ENCODE peak calls at places on chromosome 18, in eight cellular contexts. One of them, this sample, is unnamed.

GRCh38 chr18:3104190-3105054 is 91.5 kb upstream of the LPIN2 start:
- DNase-seq in spleen: no peak
- DNase-seq in HCT116: no peak
- DNase-seq in heart left ventricle: no peak
- DNase-seq in K562: no peak
- DNase-seq in right lobe of liver: no peak
- DNase-seq in IMR-90: peak
- DNase-seq in GM12892: no peak
- DNase-seq in this sample: no peak

GRCh38 chr18:37762076-37762475 is 196.5 kb upstream of the CELF4 start:
- DNase-seq in heart left ventricle: no peak
- DNase-seq in IMR-90: no peak
- DNase-seq in HCT116: no peak
- DNase-seq in right lobe of liver: no peak
- DNase-seq in K562: no peak
- DNase-seq in GM12892: no peak
- DNase-seq in spleen: no peak
- DNase-seq in this sample: no peak

GRCh38 chr18:52348209-52348608 is 8.2 kb downstream of the DCC start:
- DNase-seq in right lobe of liver: no peak
- DNase-seq in IMR-90: no peak
- DNase-seq in GM12892: no peak
- DNase-seq in heart left ventricle: no peak
- DNase-seq in K562: peak
- DNase-seq in spleen: no peak
- DNase-seq in HCT116: no peak
- DNase-seq in this sample: peak

GRCh38 chr18:75226301-75226955 is 15.8 kb downstream of the TSHZ1 start:
- DNase-seq in right lobe of liver: no peak
- DNase-seq in IMR-90: peak
- DNase-seq in HCT116: no peak
- DNase-seq in spleen: peak
- DNase-seq in heart left ventricle: no peak
- DNase-seq in GM12892: no peak
- DNase-seq in K562: no peak
- DNase-seq in this sample: no peak

GRCh38 chr18:32879497-32879896 is 106.7 kb upstream of the KLHL14 start:
- DNase-seq in GM12892: no peak
- DNase-seq in right lobe of liver: no peak
- DNase-seq in K562: no peak
- DNase-seq in HCT116: no peak
- DNase-seq in IMR-90: no peak
- DNase-seq in heart left ventricle: no peak
- DNase-seq in spleen: no peak
- DNase-seq in this sample: no peak

GRCh38 chr18:59268722-59269562 is 4.3 kb downstream of the RAX start:
- DNase-seq in K562: peak
- DNase-seq in right lobe of liver: no peak
- DNase-seq in IMR-90: no peak
- DNase-seq in spleen: peak
- DNase-seq in heart left ventricle: no peak
- DNase-seq in GM12892: peak
- DNase-seq in HCT116: no peak
- DNase-seq in this sample: no peak

GRCh38 chr18:41146301-41146700 is 808.7 kb upstream of the PIK3C3 start:
- DNase-seq in right lobe of liver: no peak
- DNase-seq in GM12892: no peak
- DNase-seq in IMR-90: no peak
- DNase-seq in spleen: no peak
- DNase-seq in heart left ventricle: no peak
- DNase-seq in K562: no peak
- DNase-seq in HCT116: no peak
- DNase-seq in this sample: no peak

GRCh38 chr18:9135081-9135911 is 1.3 kb upstream of the ANKRD12 start:
- DNase-seq in right lobe of liver: no peak
- DNase-seq in spleen: no peak
- DNase-seq in IMR-90: no peak
- DNase-seq in heart left ventricle: no peak
- DNase-seq in HCT116: no peak
- DNase-seq in K562: no peak
- DNase-seq in GM12892: no peak
- DNase-seq in this sample: no peak

GRCh38 chr18:52636536-52636935 is 296.5 kb downstream of the DCC start:
- DNase-seq in GM12892: no peak
- DNase-seq in heart left ventricle: no peak
- DNase-seq in IMR-90: no peak
- DNase-seq in spleen: no peak
- DNase-seq in right lobe of liver: no peak
- DNase-seq in HCT116: no peak
- DNase-seq in K562: no peak
- DNase-seq in this sample: no peak

GRCh38 chr18:10797882-10798281 is 272.1 kb downstream of the NAPG start:
- DNase-seq in right lobe of liver: no peak
- DNase-seq in heart left ventricle: no peak
- DNase-seq in spleen: no peak
- DNase-seq in IMR-90: no peak
- DNase-seq in GM12892: no peak
- DNase-seq in HCT116: no peak
- DNase-seq in K562: no peak
- DNase-seq in this sample: no peak

GRCh38 chr18:8658858-8659485 is 46.4 kb upstream of the MTCL1 start:
- DNase-seq in GM12892: no peak
- DNase-seq in heart left ventricle: no peak
- DNase-seq in HCT116: no peak
- DNase-seq in IMR-90: no peak
- DNase-seq in spleen: no peak
- DNase-seq in K562: no peak
- DNase-seq in right lobe of liver: no peak
- DNase-seq in this sample: no peak

GRCh38 chr18:37481491-37481890 is 84.1 kb downstream of the CELF4 start:
- DNase-seq in spleen: no peak
- DNase-seq in GM12892: no peak
- DNase-seq in right lobe of liver: no peak
- DNase-seq in HCT116: no peak
- DNase-seq in K562: no peak
- DNase-seq in IMR-90: no peak
- DNase-seq in heart left ventricle: no peak
- DNase-seq in this sample: no peak

GRCh38 chr18:50080932-50081560 is 113.9 kb downstream of the MYO5B start:
- DNase-seq in K562: no peak
- DNase-seq in HCT116: peak
- DNase-seq in spleen: no peak
- DNase-seq in GM12892: no peak
- DNase-seq in IMR-90: no peak
- DNase-seq in heart left ventricle: no peak
- DNase-seq in right lobe of liver: no peak
- DNase-seq in this sample: no peak

GRCh38 chr18:34947711-34948125 is 93.5 kb upstream of the MAPRE2 start:
- DNase-seq in HCT116: no peak
- DNase-seq in heart left ventricle: no peak
- DNase-seq in right lobe of liver: no peak
- DNase-seq in spleen: no peak
- DNase-seq in GM12892: no peak
- DNase-seq in IMR-90: peak
- DNase-seq in K562: no peak
- DNase-seq in this sample: peak

GRCh38 chr18:67410671-67411070 is 105.8 kb downstream of the DSEL start:
- DNase-seq in IMR-90: peak
- DNase-seq in GM12892: no peak
- DNase-seq in K562: no peak
- DNase-seq in spleen: no peak
- DNase-seq in HCT116: no peak
- DNase-seq in right lobe of liver: no peak
- DNase-seq in heart left ventricle: no peak
- DNase-seq in this sample: no peak

GRCh38 chr18:69367104-69367503 is 33.6 kb upstream of the DOK6 start:
- DNase-seq in GM12892: no peak
- DNase-seq in spleen: no peak
- DNase-seq in heart left ventricle: no peak
- DNase-seq in HCT116: no peak
- DNase-seq in right lobe of liver: no peak
- DNase-seq in K562: no peak
- DNase-seq in IMR-90: no peak
- DNase-seq in this sample: no peak

GRCh38 chr18:61551586-61551985 is 218.4 kb downstream of the CDH20 start:
- DNase-seq in right lobe of liver: no peak
- DNase-seq in heart left ventricle: no peak
- DNase-seq in HCT116: peak
- DNase-seq in GM12892: peak
- DNase-seq in IMR-90: peak
- DNase-seq in K562: peak
- DNase-seq in spleen: no peak
- DNase-seq in this sample: peak

GRCh38 chr18:9495916-9496540 is 20.7 kb downstream of the RALBP1 start:
- DNase-seq in HCT116: no peak
- DNase-seq in GM12892: no peak
- DNase-seq in K562: no peak
- DNase-seq in IMR-90: no peak
- DNase-seq in spleen: no peak
- DNase-seq in right lobe of liver: no peak
- DNase-seq in heart left ventricle: no peak
- DNase-seq in this sample: no peak

GRCh38 chr18:24584777-24585176 is 124.3 kb downstream of the HRH4 start:
- DNase-seq in right lobe of liver: no peak
- DNase-seq in heart left ventricle: no peak
- DNase-seq in IMR-90: no peak
- DNase-seq in GM12892: no peak
- DNase-seq in spleen: no peak
- DNase-seq in HCT116: no peak
- DNase-seq in K562: no peak
- DNase-seq in this sample: no peak

GRCh38 chr18:41227993-41228392 is 727.0 kb upstream of the PIK3C3 start:
- DNase-seq in IMR-90: no peak
- DNase-seq in K562: no peak
- DNase-seq in GM12892: no peak
- DNase-seq in spleen: no peak
- DNase-seq in HCT116: no peak
- DNase-seq in heart left ventricle: no peak
- DNase-seq in right lobe of liver: no peak
- DNase-seq in this sample: no peak

GRCh38 chr18:39134255-39134654 is 1568.7 kb upstream of the CELF4 start:
- DNase-seq in heart left ventricle: no peak
- DNase-seq in spleen: no peak
- DNase-seq in right lobe of liver: no peak
- DNase-seq in K562: no peak
- DNase-seq in IMR-90: no peak
- DNase-seq in GM12892: no peak
- DNase-seq in HCT116: no peak
- DNase-seq in this sample: no peak

GRCh38 chr18:34976084-34976483 is 65.1 kb upstream of the MAPRE2 start:
- DNase-seq in spleen: no peak
- DNase-seq in GM12892: no peak
- DNase-seq in heart left ventricle: no peak
- DNase-seq in HCT116: no peak
- DNase-seq in K562: no peak
- DNase-seq in IMR-90: no peak
- DNase-seq in right lobe of liver: no peak
- DNase-seq in this sample: no peak

GRCh38 chr18:57803119-57803969 is at the start of gene ATP8B1:
- DNase-seq in heart left ventricle: peak
- DNase-seq in K562: peak
- DNase-seq in spleen: peak
- DNase-seq in right lobe of liver: peak
- DNase-seq in IMR-90: peak
- DNase-seq in HCT116: peak
- DNase-seq in GM12892: peak
- DNase-seq in this sample: no peak

GRCh38 chr18:26134110-26134509 is 441 bp downstream of the PSMA8 start:
- DNase-seq in K562: no peak
- DNase-seq in GM12892: no peak
- DNase-seq in right lobe of liver: no peak
- DNase-seq in HCT116: no peak
- DNase-seq in heart left ventricle: no peak
- DNase-seq in IMR-90: no peak
- DNase-seq in spleen: no peak
- DNase-seq in this sample: no peak
- TF ChIP-seq POLR2A in K562: no peak
- TF ChIP-seq POLR2A in GM12892: no peak
- TF ChIP-seq POLR2A in right lobe of liver: no peak
- TF ChIP-seq POLR2A in HCT116: no peak
- TF ChIP-seq POLR2A in heart left ventricle: no peak
- TF ChIP-seq POLR2A in IMR-90: no peak
- TF ChIP-seq POLR2A in spleen: no peak
- TF ChIP-seq POLR2A in this sample: no peak

GRCh38 chr18:26008096-26008495 is 82.3 kb downstream of the SS18 start:
- DNase-seq in GM12892: no peak
- DNase-seq in K562: no peak
- DNase-seq in spleen: no peak
- DNase-seq in heart left ventricle: no peak
- DNase-seq in HCT116: no peak
- DNase-seq in right lobe of liver: no peak
- DNase-seq in IMR-90: no peak
- DNase-seq in this sample: no peak
- TF ChIP-seq POLR2A in GM12892: no peak
- TF ChIP-seq POLR2A in K562: no peak
- TF ChIP-seq POLR2A in spleen: no peak
- TF ChIP-seq POLR2A in heart left ventricle: no peak
- TF ChIP-seq POLR2A in HCT116: no peak
- TF ChIP-seq POLR2A in right lobe of liver: no peak
- TF ChIP-seq POLR2A in IMR-90: no peak
- TF ChIP-seq POLR2A in this sample: no peak

DNA sequence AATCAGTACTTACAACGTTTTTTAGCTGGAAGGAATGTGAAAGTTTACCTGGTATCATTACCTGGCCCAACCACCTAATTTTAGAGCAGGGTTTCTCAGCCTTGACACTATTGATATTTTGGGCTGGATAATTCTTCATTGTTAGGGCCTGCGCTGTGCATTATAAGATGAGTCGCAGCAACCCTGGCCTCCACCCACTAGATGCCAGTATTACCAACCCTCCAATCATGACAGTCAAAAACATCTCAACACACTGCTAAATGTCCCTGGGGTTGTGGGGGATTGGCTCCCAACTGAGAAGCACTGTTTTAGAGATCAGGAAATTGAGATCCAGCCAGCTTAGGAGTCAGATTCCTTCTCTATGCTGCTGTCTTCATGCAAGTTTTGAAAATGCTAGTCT is 265.3 kb upstream of the TCF4 start:
- DNase-seq in GM12892: no peak
- DNase-seq in heart left ventricle: no peak
- DNase-seq in spleen: no peak
- DNase-seq in HCT116: no peak
- DNase-seq in right lobe of liver: no peak
- DNase-seq in IMR-90: no peak
- DNase-seq in K562: no peak
- DNase-seq in this sample: no peak
- TF ChIP-seq POLR2A in GM12892: no peak
- TF ChIP-seq POLR2A in heart left ventricle: no peak
- TF ChIP-seq POLR2A in spleen: no peak
- TF ChIP-seq POLR2A in HCT116: no peak
- TF ChIP-seq POLR2A in right lobe of liver: no peak
- TF ChIP-seq POLR2A in IMR-90: no peak
- TF ChIP-seq POLR2A in K562: no peak
- TF ChIP-seq POLR2A in this sample: no peak

DNA sequence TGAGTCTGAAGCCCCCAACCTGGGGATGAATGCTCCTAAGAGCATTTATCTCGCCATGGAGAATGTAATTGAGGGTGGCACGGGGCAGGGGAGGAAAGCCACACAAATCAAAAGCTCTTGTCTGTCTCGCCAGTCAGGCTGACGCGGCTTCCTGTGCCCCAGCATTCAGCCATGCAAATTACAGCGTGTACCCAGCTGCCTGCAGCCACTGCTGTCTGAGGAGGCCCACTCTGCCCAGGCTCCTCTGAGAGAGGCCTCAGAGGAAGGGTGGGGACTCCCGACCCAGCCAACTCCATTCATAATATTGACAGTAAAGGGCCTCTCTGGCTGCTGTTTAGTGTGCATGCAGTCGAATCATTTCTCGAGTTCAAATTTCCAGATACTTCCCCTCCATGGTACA is 22.0 kb downstream of the SMAD7 start:
- DNase-seq in IMR-90: peak
- DNase-seq in heart left ventricle: peak
- DNase-seq in K562: no peak
- DNase-seq in HCT116: no peak
- DNase-seq in spleen: peak
- DNase-seq in GM12892: peak
- DNase-seq in right lobe of liver: peak
- DNase-seq in this sample: no peak
- TF ChIP-seq POLR2A in IMR-90: no peak
- TF ChIP-seq POLR2A in heart left ventricle: no peak
- TF ChIP-seq POLR2A in K562: no peak
- TF ChIP-seq POLR2A in HCT116: no peak
- TF ChIP-seq POLR2A in spleen: no peak
- TF ChIP-seq POLR2A in GM12892: peak
- TF ChIP-seq POLR2A in right lobe of liver: no peak
- TF ChIP-seq POLR2A in this sample: no peak